ENCODE peak calls at places on chromosomes 12 and 14, in four cellular contexts. S is naive thymus-derived CD4-positive, alpha-beta T cell; Q is heart left ventricle; I is IMR-90. J is an unnamed sample.

GRCh38 chr12:10623131-10623530 is 9.7 kb upstream of the MAGOHB start:
- DNase-seq in S (no peak), Q (no peak), I (peak; percentile 29), J (no peak)

GRCh38 chr12:122665349-122665748 is 37.8 kb downstream of the HCAR2 start:
- DNase-seq in S (no peak), Q (no peak), I (no peak), J (no peak)

GRCh38 chr14:81303258-81303935 is 82.6 kb upstream of the GTF2A1 start:
- DNase-seq in S (no peak), Q (peak; percentile 70), I (no peak), J (no peak)

GRCh38 chr12:27013606-27014084 is 539 bp downstream of the TM7SF3 start:
- DNase-seq in S (no peak), Q (no peak), I (peak; percentile 47), J (no peak)

GRCh38 chr14:70714055-70714550 is 72.4 kb downstream of the TTC9 start:
- DNase-seq in S (peak; percentile 43), Q (no peak), I (peak; percentile 63), J (peak; percentile 46)

GRCh38 chr12:26471560-26471959 is 276.2 kb downstream of the SSPN start:
- DNase-seq in S (no peak), Q (no peak), I (peak; percentile 68), J (no peak)

GRCh38 chr12:68612245-68612644 is 1.5 kb downstream of the RAP1B start:
- DNase-seq in S (no peak), Q (no peak), I (peak; percentile 59), J (no peak)

GRCh38 chr12:2624543-2625266 is 170.1 kb upstream of the FKBP4 start:
- DNase-seq in S (no peak), Q (no peak), I (peak; percentile 59), J (no peak)

GRCh38 chr14:65346895-65347294 is 65.6 kb upstream of the FUT8 start:
- DNase-seq in S (no peak), Q (peak; percentile 65), I (no peak), J (no peak)

GRCh38 chr14:106372870-106373657 is 846.7 kb downstream of the TMEM121 start:
- DNase-seq in S (peak; percentile 75), Q (peak; percentile 74), I (no peak), J (peak; percentile 12)

GRCh38 chr14:104545151-104545931 is 34.2 kb upstream of the C14orf180 start:
- DNase-seq in S (no peak), Q (no peak), I (no peak), J (no peak)

GRCh38 chr12:116537149-116537904 is 21.9 kb upstream of the MAP1LC3B2 start:
- DNase-seq in S (no peak), Q (no peak), I (no peak), J (no peak)

GRCh38 chr12:72083096-72083825 is 144.6 kb downstream of the TPH2 start:
- DNase-seq in S (no peak), Q (no peak), I (no peak), J (no peak)

GRCh38 chr12:130281157-130281799 is 56.4 kb upstream of the PIWIL1 start:
- DNase-seq in S (peak; percentile 21), Q (no peak), I (no peak), J (no peak)

GRCh38 chr14:47678157-47678556 is 2.8 kb upstream of the MDGA2 start:
- DNase-seq in S (no peak), Q (no peak), I (no peak), J (no peak)

GRCh38 chr12:47813491-47814196 is 6.1 kb downstream of the HDAC7 start:
- DNase-seq in S (no peak), Q (no peak), I (no peak), J (no peak)

GRCh38 chr12:53224268-53224896 is 7.6 kb downstream of the RARG start:
- DNase-seq in S (no peak), Q (no peak), I (no peak), J (peak; percentile 71)

GRCh38 chr12:64147011-64147671 is 75.0 kb downstream of the KICS2 start:
- DNase-seq in S (no peak), Q (no peak), I (no peak), J (no peak)

GRCh38 chr14:41285193-41285748 is 321.4 kb upstream of the LRFN5 start:
- DNase-seq in S (no peak), Q (no peak), I (peak; percentile 1), J (peak; percentile 4)

GRCh38 chr12:83470749-83471148 is 784.0 kb downstream of the TMTC2 start:
- DNase-seq in S (no peak), Q (no peak), I (no peak), J (no peak)

GRCh38 chr14:71720978-71721624 is 211.1 kb upstream of the RGS6 start:
- DNase-seq in S (no peak), Q (no peak), I (peak; percentile 85), J (no peak)

GRCh38 chr12:2198088-2198501 is 145.3 kb downstream of the CACNA1C start:
- DNase-seq in S (no peak), Q (no peak), I (peak; percentile 64), J (peak; percentile 44)

GRCh38 chr14:51310453-51311074 is 70.5 kb downstream of the TMX1 start:
- DNase-seq in S (no peak), Q (no peak), I (peak; percentile 77), J (no peak)

GRCh38 chr14:75993567-75994041 is 8.0 kb downstream of the IFT43 start:
- DNase-seq in S (no peak), Q (no peak), I (no peak), J (no peak)

GRCh38 chr14:41393512-41393911 is 213.2 kb upstream of the LRFN5 start:
- DNase-seq in S (no peak), Q (no peak), I (no peak), J (no peak)

GRCh38 chr14:52076334-52076733 is 7.5 kb upstream of the NID2 start:
- DNase-seq in S (no peak), Q (no peak), I (peak; percentile 66), J (no peak)

GRCh38 chr14:72332054-72332453 is 399.8 kb downstream of the RGS6 start:
- DNase-seq in S (no peak), Q (no peak), I (no peak), J (no peak)

GRCh38 chr12:57895337-57896138 is 45.8 kb upstream of the ATP23 start:
- DNase-seq in S (no peak), Q (no peak), I (peak; percentile 52), J (no peak)

GRCh38 chr12:67638694-67639093 is 9.9 kb upstream of the DYRK2 start:
- DNase-seq in S (no peak), Q (no peak), I (no peak), J (no peak)

GRCh38 chr12:38880288-38880687 is 25.1 kb downstream of the CPNE8 start:
- DNase-seq in S (no peak), Q (no peak), I (no peak), J (no peak)

GRCh38 chr12:20011200-20011599 is 357.1 kb upstream of the PDE3A start:
- DNase-seq in S (no peak), Q (no peak), I (no peak), J (peak; percentile 55)

GRCh38 chr12:578743-579449 is 84.3 kb downstream of the NINJ2 start:
- DNase-seq in S (no peak), Q (no peak), I (no peak), J (no peak)

GRCh38 chr14:73173092-73173735 is 36.9 kb downstream of the PSEN1 start:
- DNase-seq in S (peak; percentile 5), Q (no peak), I (peak; percentile 65), J (no peak)

GRCh38 chr14:101627913-101628257 is 66.6 kb downstream of the DIO3 start:
- DNase-seq in S (no peak), Q (no peak), I (no peak), J (no peak)
- H3K4me3 ChIP-seq in S (no peak overlapping the region), Q (peak overlapping the region; percentile 48), I (no peak overlapping the region), J (no peak overlapping the region)

GRCh38 chr14:103126873-103127304 is 3.6 kb downstream of the TNFAIP2 start:
- DNase-seq in S (no peak), Q (peak; percentile 73), I (no peak), J (peak; percentile 76)
- H3K27ac ChIP-seq in S (no peak overlapping the region), Q (peak overlapping the region; percentile 35), I (no peak overlapping the region), J (peak overlapping the region; percentile 51)

GRCh38 chr12:5428332-5429221 is 3.3 kb upstream of the NTF3 start:
- DNase-seq in S (no peak), Q (no peak), I (peak; percentile 75), J (no peak)

GRCh38 chr12:5433081-5433839 is 1.4 kb downstream of the NTF3 start:
- DNase-seq in S (no peak), Q (no peak), I (peak; percentile 63), J (no peak)

GRCh38 chr12:5429741-5430557 is 2.0 kb upstream of the NTF3 start:
- DNase-seq in S (no peak), Q (no peak), I (no peak), J (no peak)

GRCh38 chr12:5432011-5432400 is at the start of gene NTF3:
- DNase-seq in S (no peak), Q (no peak), I (peak; percentile 76), J (peak; percentile 51)

DNA sequence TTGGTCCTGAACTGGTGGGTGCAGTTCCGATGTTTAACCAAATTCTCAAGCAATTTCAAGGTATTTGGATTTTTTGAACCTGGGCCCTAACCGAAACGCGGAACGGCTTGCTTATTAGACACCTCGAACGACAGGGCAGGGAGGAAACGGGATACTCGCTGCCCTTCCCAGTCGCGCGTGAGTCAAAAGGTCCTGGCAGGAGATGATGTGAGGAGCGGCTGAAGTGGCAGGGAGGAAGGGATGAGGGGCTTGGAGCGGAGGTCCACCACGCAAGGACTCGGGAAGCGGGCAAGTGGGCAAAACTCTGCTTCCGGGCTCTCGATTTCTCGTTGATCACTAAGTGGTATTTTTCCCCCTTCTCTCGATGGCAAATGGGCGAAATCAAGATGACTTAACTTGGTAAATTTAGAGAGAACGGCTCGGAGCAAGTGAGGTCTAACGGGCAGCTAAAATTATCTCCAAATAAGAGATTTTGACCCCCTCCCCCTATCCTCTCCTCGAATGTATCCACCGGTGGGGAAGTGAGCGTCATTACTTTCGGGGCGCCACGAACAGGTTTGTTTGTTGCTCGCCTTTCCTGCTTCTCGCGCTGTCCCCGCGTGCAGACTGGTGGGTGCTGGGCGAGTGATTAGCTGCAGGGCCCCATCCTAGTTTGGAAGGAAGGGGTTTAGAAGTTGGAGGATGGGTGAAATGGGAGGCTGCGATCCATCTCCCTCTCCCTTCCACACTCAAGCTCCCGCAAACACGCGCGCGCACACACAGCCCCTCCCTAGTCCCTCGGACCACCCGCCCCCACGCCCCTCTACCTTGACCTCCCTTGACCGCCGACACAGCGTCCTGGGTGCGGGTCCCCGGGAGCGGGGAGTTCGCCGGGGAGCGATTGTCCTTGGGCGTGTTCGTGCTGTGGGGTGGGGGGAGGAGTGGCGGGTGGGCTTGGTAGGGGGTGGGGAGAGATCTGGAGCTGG is 987 bp upstream of the NTF3 start:
- DNase-seq in S (no peak), Q (no peak), I (peak; percentile 26), J (no peak)
- H3K4me3 ChIP-seq in S (no peak overlapping the region), Q (peak overlapping the region; percentile 72), I (peak overlapping the region; percentile 94), J (peak overlapping the region; percentile 31)

GRCh38 chr12:14650791-14651190 is 45.6 kb downstream of the GUCY2C start:
- DNase-seq in S (no peak), Q (no peak), I (no peak), J (no peak)

GRCh38 chr12:14654416-14654815 is 42.0 kb downstream of the GUCY2C start:
- DNase-seq in S (no peak), Q (no peak), I (no peak), J (no peak)

GRCh38 chr12:14655284-14655683 is 41.1 kb downstream of the GUCY2C start:
- DNase-seq in S (no peak), Q (no peak), I (no peak), J (no peak)

GRCh38 chr12:14654842-14655241 is 41.6 kb downstream of the GUCY2C start:
- DNase-seq in S (no peak), Q (no peak), I (no peak), J (no peak)

DNA sequence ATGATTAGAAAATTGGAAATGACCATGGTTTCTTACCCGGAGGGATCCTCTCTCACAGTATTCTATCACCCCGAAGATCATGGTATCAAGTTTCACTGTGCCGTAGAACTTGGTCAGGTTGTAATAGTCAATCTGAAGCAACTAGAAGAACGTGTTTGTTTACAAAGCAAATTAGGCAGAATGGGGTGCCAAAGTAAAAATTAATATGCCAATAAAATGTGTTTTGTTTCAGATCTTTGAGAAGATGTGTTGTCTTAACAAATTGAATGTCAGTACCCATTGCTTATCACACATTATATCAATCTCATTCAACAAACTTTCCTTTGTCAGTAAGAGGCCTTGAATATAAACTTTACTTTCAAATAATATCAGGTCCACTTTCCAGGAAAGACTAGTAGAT is 45.0 kb downstream of the GUCY2C start:
- DNase-seq in S (no peak), Q (no peak), I (no peak), J (no peak)
- H3K27ac ChIP-seq in S (no peak overlapping the region), Q (no peak overlapping the region), I (no peak overlapping the region), J (no peak overlapping the region)